ENCODE peak calls at places on chromosomes 12 and 14, in five cellular contexts. A is CD8-positive, alpha-beta T cell; H is cardiac fibroblast; L is tibial nerve; R is HepG2. J is an unnamed sample.

GRCh38 chr12:88578821-88579518 is 1.3 kb downstream of the KITLG start:
- DNase-seq in A (no peak), H (no peak), L (peak; percentile 13), R (peak; percentile 37), J (peak; percentile 10)

GRCh38 chr12:49767333-49767732 is 26.0 kb downstream of the TMBIM6 start:
- DNase-seq in A (no peak), H (no peak), L (no peak), R (no peak), J (no peak)

GRCh38 chr14:99740411-99740810 is 52.8 kb upstream of the EML1 start:
- DNase-seq in A (no peak), H (no peak), L (no peak), R (no peak), J (no peak)

GRCh38 chr14:68255697-68256178 is 436.2 kb downstream of the RAD51B start:
- DNase-seq in A (no peak), H (no peak), L (no peak), R (no peak), J (no peak)

GRCh38 chr12:6766651-6767300 is 613 bp downstream of the PTMS start:
- DNase-seq in A (peak; percentile 44), H (peak; percentile 74), L (peak; percentile 65), R (peak; percentile 44), J (peak; percentile 91)

GRCh38 chr12:42343721-42344120 is 17.8 kb downstream of the PPHLN1 start:
- DNase-seq in A (no peak), H (no peak), L (no peak), R (no peak), J (no peak)

GRCh38 chr12:124786065-124786964 is 77.3 kb downstream of the SCARB1 start:
- DNase-seq in A (no peak), H (peak; percentile 94), L (peak; percentile 59), R (no peak), J (peak; percentile 69)

GRCh38 chr14:61618448-61618847 is 76.9 kb upstream of the HIF1A start:
- DNase-seq in A (no peak), H (peak; percentile 70), L (no peak), R (no peak), J (no peak)

GRCh38 chr14:87877877-87878276 is 115.1 kb downstream of the GALC start:
- DNase-seq in A (no peak), H (no peak), L (no peak), R (no peak), J (no peak)

GRCh38 chr12:60489071-60489470 is 893.2 kb downstream of the SLC16A7 start:
- DNase-seq in A (no peak), H (no peak), L (no peak), R (no peak), J (no peak)

GRCh38 chr14:73787760-73788508 is 63.7 kb upstream of the PTGR2 start:
- DNase-seq in A (no peak), H (peak; percentile 57), L (no peak), R (no peak), J (no peak)

GRCh38 chr14:104678901-104679705 is 10.3 kb upstream of the INF2 start:
- DNase-seq in A (no peak), H (no peak), L (no peak), R (no peak), J (no peak)

GRCh38 chr12:110171186-110171538 is 47.0 kb downstream of the IFT81 start:
- DNase-seq in A (no peak), H (no peak), L (no peak), R (no peak), J (no peak)

GRCh38 chr12:52212701-52213540 is 20.1 kb upstream of the KRT7 start:
- DNase-seq in A (no peak), H (no peak), L (no peak), R (no peak), J (no peak)

GRCh38 chr14:85234626-85235025 is 295.3 kb upstream of the FLRT2 start:
- DNase-seq in A (no peak), H (no peak), L (no peak), R (no peak), J (no peak)

GRCh38 chr12:45354399-45354798 is 138.5 kb downstream of the ANO6 start:
- DNase-seq in A (no peak), H (no peak), L (no peak), R (no peak), J (no peak)

GRCh38 chr14:89349196-89350008 is 67.6 kb downstream of the FOXN3 start:
- DNase-seq in A (peak; percentile 34), H (peak; percentile 27), L (no peak), R (no peak), J (no peak)

GRCh38 chr12:53754196-53754595 is 2.4 kb upstream of the CISTR start:
- DNase-seq in A (no peak), H (no peak), L (no peak), R (no peak), J (no peak)

GRCh38 chr14:95274283-95274682 is 45.4 kb downstream of the CLMN start:
- DNase-seq in A (no peak), H (no peak), L (no peak), R (no peak), J (no peak)

GRCh38 chr12:111643428-111643826 is 42.3 kb downstream of the BRAP start:
- DNase-seq in A (no peak), H (peak; percentile 81), L (peak; percentile 14), R (no peak), J (no peak)

GRCh38 chr14:64790478-64790877 is 86.3 kb downstream of the PLEKHG3 start:
- DNase-seq in A (no peak), H (no peak), L (no peak), R (no peak), J (no peak)

DNA sequence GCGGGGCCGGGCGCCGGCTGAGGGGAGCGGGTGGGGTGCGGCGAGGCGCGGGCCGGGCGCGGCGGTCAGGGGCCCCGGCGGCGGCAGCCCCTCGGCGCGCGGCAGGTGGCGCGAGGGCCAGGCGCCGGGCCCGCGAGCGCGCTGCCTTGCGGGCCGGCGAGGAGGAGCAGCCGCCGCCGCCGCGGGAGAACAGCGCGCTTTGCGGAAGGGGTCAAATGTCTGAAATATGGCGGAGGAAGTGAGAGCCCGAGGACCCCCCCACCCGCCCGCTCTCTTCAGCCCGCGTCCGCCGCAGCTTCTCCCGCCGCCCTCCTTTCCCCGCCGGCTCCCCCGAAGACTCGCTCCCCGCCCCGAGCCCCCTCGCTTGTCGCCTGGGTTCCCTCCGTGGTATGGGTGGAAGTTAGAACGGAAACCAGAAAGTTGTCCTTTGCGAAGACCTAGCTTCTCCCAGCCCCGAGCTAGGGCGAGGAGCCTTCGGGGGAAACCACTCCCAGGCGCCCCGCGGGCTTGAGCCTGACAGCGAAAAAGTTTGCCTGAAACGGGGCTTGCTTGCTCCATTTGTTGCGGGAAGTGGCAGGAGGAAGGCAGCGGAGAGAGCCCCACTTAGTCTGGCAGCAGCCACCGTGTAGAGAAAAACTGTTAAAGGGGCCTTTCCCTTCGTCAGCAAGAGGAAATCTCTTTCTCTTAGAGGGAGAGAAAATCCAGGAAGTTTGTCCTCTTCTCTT is 557 bp downstream of the RAP1B start:
- DNase-seq in A (peak; percentile 57), H (peak; percentile 88), L (peak; percentile 62), R (no peak), J (peak; percentile 26)
- TF ChIP-seq CTCF in A (no peak), H (no peak), L (no peak), R (no peak), J (no peak)

GRCh38 chr14:81062816-81063215 is 107.4 kb downstream of the TSHR start:
- DNase-seq in A (peak; percentile 20), H (peak; percentile 0), L (peak; percentile 9), R (peak; percentile 10), J (no peak)
- TF ChIP-seq CTCF in A (peak; percentile 32), H (no peak), L (no peak), R (peak; percentile 47), J (peak; percentile 42)

GRCh38 chr12:117470804-117471203 is 109.4 kb upstream of the NOS1 start:
- DNase-seq in A (no peak), H (no peak), L (no peak), R (no peak), J (no peak)
- TF ChIP-seq CTCF in A (no peak), H (peak; percentile 17), L (peak; percentile 17), R (no peak), J (peak; percentile 43)

GRCh38 chr12:47991592-47991991 is 12.7 kb downstream of the COL2A1 start:
- DNase-seq in A (no peak), H (no peak), L (no peak), R (no peak), J (no peak)

GRCh38 chr12:47991106-47991550 is 13.1 kb downstream of the COL2A1 start:
- DNase-seq in A (no peak), H (no peak), L (no peak), R (no peak), J (no peak)

GRCh38 chr12:47989666-47990065 is 14.6 kb downstream of the COL2A1 start:
- DNase-seq in A (no peak), H (no peak), L (no peak), R (no peak), J (no peak)

GRCh38 chr12:47989023-47989417 is 15.3 kb downstream of the COL2A1 start:
- DNase-seq in A (no peak), H (no peak), L (no peak), R (no peak), J (no peak)

GRCh38 chr12:47990351-47991105 is 13.7 kb downstream of the COL2A1 start:
- DNase-seq in A (peak; percentile 63), H (peak; percentile 36), L (no peak), R (no peak), J (no peak)
- TF ChIP-seq CTCF in A (no peak), H (no peak), L (no peak), R (no peak), J (no peak)

GRCh38 chr14:96303981-96304380 is 48.0 kb downstream of the BDKRB1 start:
- DNase-seq in A (no peak), H (no peak), L (no peak), R (no peak), J (no peak)

GRCh38 chr14:96307434-96307833 is 51.4 kb downstream of the BDKRB1 start:
- DNase-seq in A (no peak), H (no peak), L (no peak), R (peak; percentile 1), J (no peak)

GRCh38 chr14:96309128-96309906 is 53.3 kb downstream of the BDKRB1 start:
- DNase-seq in A (no peak), H (no peak), L (no peak), R (peak; percentile 39), J (no peak)

GRCh38 chr14:96304956-96305355 is 48.9 kb downstream of the BDKRB1 start:
- DNase-seq in A (no peak), H (no peak), L (no peak), R (no peak), J (no peak)

DNA sequence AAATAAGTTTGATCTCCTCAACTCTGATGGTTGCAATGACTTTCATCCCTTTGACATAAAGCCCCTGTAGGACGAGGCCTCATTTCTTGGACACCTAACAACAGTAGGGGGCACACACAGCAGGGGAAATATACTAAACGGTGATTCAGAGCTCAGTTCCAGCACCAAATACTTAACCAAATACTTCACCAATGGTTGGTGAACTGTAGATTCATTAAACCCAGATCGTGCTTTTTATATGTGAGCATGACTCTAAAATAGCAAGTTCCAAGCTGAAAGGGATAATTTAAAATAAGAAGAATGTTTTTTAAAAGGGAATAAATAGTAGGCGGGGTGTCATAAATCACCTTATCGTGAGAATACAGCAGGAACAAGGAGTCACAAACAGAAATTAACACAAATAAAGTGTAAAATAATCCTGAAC is 53.2 kb downstream of the ATG2B start:
- DNase-seq in A (no peak), H (peak; percentile 4), L (no peak), R (peak; percentile 7), J (no peak)
- TF ChIP-seq CTCF in A (no peak), H (no peak), L (no peak), R (peak; percentile 33), J (peak; percentile 28)

GRCh38 chr14:78593949-78594348 is 423.8 kb downstream of the NRXN3 start:
- DNase-seq in A (no peak), H (no peak), L (no peak), R (no peak), J (no peak)

GRCh38 chr14:78598046-78598652 is 428.0 kb downstream of the NRXN3 start:
- DNase-seq in A (no peak), H (peak; percentile 63), L (peak; percentile 19), R (peak; percentile 44), J (peak; percentile 53)

GRCh38 chr14:78595797-78596196 is 425.6 kb downstream of the NRXN3 start:
- DNase-seq in A (no peak), H (no peak), L (no peak), R (no peak), J (no peak)
- TF ChIP-seq CTCF in A (no peak), H (peak; percentile 26), L (no peak), R (peak; percentile 37), J (peak; percentile 34)

J was measured in progenitor cell of endocrine pancreas.